ENCODE peak calls at places on chromosomes 12 and 14, in nine cellular contexts. M, W, C, J, A, G, R, E and S are unnamed samples.

GRCh38 chr14:89615421-89615820 is 198.4 kb upstream of the FOXN3 start:
- DNase-seq in A (no peak), J (no peak), C (no peak), W (no peak), R (no peak), M (peak; percentile 74), G (no peak), E (no peak), S (no peak)

GRCh38 chr14:52640137-52640536 is 55.2 kb downstream of the ERO1A start:
- DNase-seq in R (no peak), G (no peak), W (no peak), J (no peak), E (no peak), M (no peak), A (no peak), C (no peak), S (no peak)

GRCh38 chr14:80700601-80701000 is 240.9 kb downstream of the CEP128 start:
- DNase-seq in J (no peak), E (no peak), G (no peak), C (no peak), R (no peak), W (no peak), A (no peak), M (no peak), S (no peak)

GRCh38 chr14:61527325-61528100 is 167.8 kb upstream of the HIF1A start:
- DNase-seq in R (no peak), M (peak; percentile 71), A (no peak), J (no peak), E (no peak), W (peak; percentile 8), G (no peak), C (no peak), S (no peak)

GRCh38 chr14:85731198-85731597 is 201.3 kb downstream of the FLRT2 start:
- DNase-seq in G (no peak), M (no peak), W (no peak), E (no peak), A (no peak), J (no peak), R (no peak), C (no peak), S (no peak)

GRCh38 chr12:130916251-130916911 is 37.3 kb upstream of the ADGRD1 start:
- DNase-seq in J (peak; percentile 78), C (peak; percentile 92), M (peak; percentile 6), G (peak; percentile 38), W (peak; percentile 56), E (peak; percentile 66), R (peak; percentile 85), A (peak; percentile 60), S (peak; percentile 30)

GRCh38 chr14:90999299-90999698 is 61.1 kb downstream of the RPS6KA5 start:
- DNase-seq in R (peak; percentile 72), A (no peak), W (no peak), C (no peak), E (no peak), M (no peak), J (no peak), G (no peak), S (no peak)

GRCh38 chr12:77760271-77761025 is 70.2 kb upstream of the NAV3 start:
- DNase-seq in C (no peak), A (no peak), R (no peak), M (no peak), G (no peak), J (no peak), W (no peak), E (no peak), S (no peak)

GRCh38 chr14:98725196-98725595 is 546.8 kb downstream of the BCL11B start:
- DNase-seq in E (no peak), W (no peak), J (no peak), M (no peak), A (no peak), C (no peak), R (no peak), G (no peak), S (no peak)

GRCh38 chr12:52646613-52647012 is 5.4 kb downstream of the KRT2 start:
- DNase-seq in C (peak; percentile 42), W (no peak), M (no peak), R (no peak), J (no peak), A (peak; percentile 45), E (no peak), G (no peak), S (no peak)

GRCh38 chr12:52644078-52644415 is 8.0 kb downstream of the KRT2 start:
- DNase-seq in M (no peak), R (no peak), A (no peak), G (no peak), E (no peak), W (no peak), J (no peak), C (peak; percentile 42), S (no peak)

GRCh38 chr12:52645120-52645761 is 6.8 kb downstream of the KRT2 start:
- DNase-seq in C (peak; percentile 77), G (no peak), M (no peak), R (no peak), E (no peak), J (no peak), W (peak; percentile 43), A (no peak), S (no peak)

GRCh38 chr12:52645982-52646381 is 6.0 kb downstream of the KRT2 start:
- DNase-seq in M (no peak), J (no peak), R (no peak), A (no peak), G (no peak), E (no peak), W (no peak), C (peak; percentile 57), S (no peak)

GRCh38 chr12:52643233-52644077 is 8.6 kb downstream of the KRT2 start:
- DNase-seq in C (peak; percentile 60), M (no peak), J (no peak), R (no peak), E (no peak), A (peak; percentile 27), G (no peak), W (no peak), S (no peak)
- TF ChIP-seq POLR2AphosphoS5 in C (no peak), M (no peak), J (no peak), R (no peak), E (no peak), A (no peak), G (no peak), W (no peak), S (no peak)

DNA sequence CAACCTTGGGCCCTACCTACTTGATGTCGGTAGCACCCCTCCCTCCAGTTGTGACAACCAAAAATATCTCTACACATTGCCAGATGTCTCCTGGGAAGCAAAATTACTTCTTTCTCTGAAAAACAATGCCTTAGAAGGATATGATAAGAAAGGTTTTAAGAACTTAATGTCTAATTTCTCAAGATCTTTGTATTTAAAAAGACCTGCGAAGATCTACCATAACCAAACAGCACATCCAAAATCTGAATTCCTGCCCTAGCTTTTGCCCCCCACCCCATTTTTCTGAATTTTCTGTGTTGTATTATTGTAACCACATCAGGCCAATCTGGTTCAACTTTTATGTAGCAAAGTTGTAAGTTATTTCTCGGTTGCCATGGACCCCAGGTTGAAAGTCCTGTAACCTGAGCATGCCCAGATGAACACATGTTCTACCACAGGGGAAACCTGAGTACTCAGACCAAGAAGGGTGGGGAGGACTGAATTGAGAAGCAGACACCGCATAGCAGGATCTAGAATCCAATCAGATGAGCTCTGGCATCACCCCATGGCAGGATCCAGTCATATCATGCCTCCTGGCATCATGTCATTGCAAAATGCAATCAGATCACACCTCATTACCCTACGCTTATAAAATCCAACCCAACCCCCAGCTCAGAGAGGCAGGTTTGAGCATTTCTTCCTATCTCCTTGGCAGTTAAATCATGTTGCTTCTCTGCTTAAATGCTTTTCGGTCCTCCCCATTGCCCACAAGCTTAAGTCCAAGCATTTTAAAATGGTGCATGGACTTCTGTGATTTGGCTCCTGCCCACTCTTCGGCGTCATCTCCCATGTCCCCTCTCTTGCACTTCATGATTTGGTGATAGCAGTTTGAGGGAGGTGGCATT is 8.8 kb downstream of the TMEM253 start:
- DNase-seq in W (no peak), G (no peak), E (no peak), J (no peak), M (no peak), A (no peak), R (no peak), C (no peak), S (no peak)
- TF ChIP-seq POLR2AphosphoS5 in W (no peak), G (no peak), E (no peak), J (no peak), M (no peak), A (no peak), R (no peak), C (no peak), S (no peak)

GRCh38 chr12:3869448-3869847 is 3.8 kb downstream of the PARP11 start:
- DNase-seq in M (no peak), W (no peak), E (no peak), A (no peak), G (no peak), C (no peak), R (no peak), J (no peak), S (no peak)

DNA sequence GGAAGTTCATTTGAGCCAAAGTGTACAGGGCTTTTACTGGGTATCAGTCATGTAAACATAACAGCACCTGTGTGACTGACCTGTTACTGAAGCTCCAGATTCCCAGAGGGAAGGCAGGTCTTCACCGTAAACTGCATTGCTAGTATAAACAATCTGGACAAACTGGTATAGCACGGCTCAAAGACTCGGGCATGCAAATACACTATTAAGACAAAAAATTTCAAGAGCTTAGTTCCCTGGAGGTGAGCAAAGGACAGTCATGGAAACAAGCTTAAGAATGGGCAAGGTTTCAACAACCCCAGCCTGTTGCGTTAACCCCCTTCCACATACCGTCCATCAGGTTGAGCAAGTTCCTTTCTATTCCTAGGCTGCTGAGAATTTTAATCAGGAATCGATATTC is 9.4 kb downstream of the PARP11 start:
- DNase-seq in R (no peak), G (no peak), E (no peak), C (no peak), A (no peak), M (no peak), J (no peak), W (no peak), S (no peak)
- TF ChIP-seq POLR2AphosphoS5 in R (no peak), G (no peak), E (no peak), C (no peak), A (no peak), M (no peak), J (no peak), W (no peak), S (no peak)

GRCh38 chr14:104603623-104604401 is 760 bp downstream of the TMEM179 start:
- DNase-seq in W (no peak), G (no peak), J (no peak), E (peak; percentile 58), M (no peak), C (no peak), A (peak; percentile 70), R (peak; percentile 45), S (no peak)

GRCh38 chr14:104610749-104611310 is 6.3 kb upstream of the TMEM179 start:
- DNase-seq in E (no peak), J (no peak), R (no peak), G (no peak), C (no peak), M (no peak), A (no peak), W (no peak), S (no peak)

GRCh38 chr14:104614126-104614812 is 9.7 kb upstream of the TMEM179 start:
- DNase-seq in C (no peak), J (no peak), E (no peak), M (no peak), A (no peak), R (no peak), W (no peak), G (no peak), S (no peak)

GRCh38 chr14:104604461-104605449 is at the start of gene TMEM179:
- DNase-seq in M (peak; percentile 14), C (no peak), E (no peak), R (peak; percentile 35), W (peak; percentile 84), G (no peak), J (peak; percentile 34), A (peak; percentile 87), S (no peak)

GRCh38 chr14:104609666-104610065 is 5.1 kb upstream of the TMEM179 start:
- DNase-seq in E (no peak), R (no peak), C (no peak), J (peak; percentile 53), M (no peak), G (no peak), W (no peak), A (no peak), S (no peak)
- TF ChIP-seq POLR2AphosphoS5 in E (no peak), R (no peak), C (no peak), J (no peak), M (no peak), G (no peak), W (no peak), A (no peak), S (no peak)